ENCODE peak calls at places on chromosomes 4 and X, in four cellular contexts. K is colonic mucosa, P is GM10248, M is fibroblast of mammary gland. Y is an unnamed sample.

GRCh38 chr4:108796173-108796572 is 33.3 kb upstream of the ETNPPL start:
- DNase-seq in K (no peak), P (no peak), M (no peak), Y (no peak)

GRCh38 chrX:13077168-13077567 is 32.7 kb upstream of the FAM9C start:
- DNase-seq in K (no peak), P (no peak), M (peak), Y (no peak)

GRCh38 chrX:125132274-125132673 is 187.4 kb upstream of the TEX13C start:
- DNase-seq in K (no peak), P (peak), M (peak), Y (no peak)

GRCh38 chrX:153600032-153600373 is 1.1 kb upstream of the CCNQ start:
- DNase-seq in K (no peak), P (no peak), M (no peak), Y (peak)

GRCh38 chr4:142656178-142656577 is 189.9 kb downstream of the INPP4B start:
- DNase-seq in K (no peak), P (no peak), M (peak), Y (peak)

GRCh38 chrX:16725067-16725466 is 5.7 kb downstream of the SYAP1 start:
- DNase-seq in K (no peak), P (no peak), M (no peak), Y (no peak)

GRCh38 chrX:74242050-74242449 is 61.9 kb upstream of the ZCCHC13 start:
- DNase-seq in K (no peak), P (no peak), M (peak), Y (no peak)

GRCh38 chr4:47287735-47288134 is 175.8 kb downstream of the COMMD8 start:
- DNase-seq in K (no peak), P (peak), M (peak), Y (peak)

GRCh38 chr4:168484626-168485025 is 4.3 kb upstream of the DDX60L start:
- DNase-seq in K (no peak), P (no peak), M (peak), Y (no peak)

GRCh38 chrX:106959897-106960296 is 39.7 kb downstream of the CLDN2 start:
- DNase-seq in K (no peak), P (no peak), M (peak), Y (peak)

GRCh38 chr4:15653430-15653829 is 1.7 kb downstream of the FBXL5 start:
- DNase-seq in K (no peak), P (no peak), M (no peak), Y (no peak)

GRCh38 chrX:140762061-140762460 is 52.5 kb downstream of the LINC00632 start:
- DNase-seq in K (peak), P (peak), M (peak), Y (peak)

GRCh38 chrX:56281789-56282188 is 49.6 kb downstream of the KLF8 start:
- DNase-seq in K (no peak), P (no peak), M (peak), Y (peak)

GRCh38 chr4:12679217-12679616 is 804.9 kb downstream of the RAB28 start:
- DNase-seq in K (no peak), P (peak), M (peak), Y (peak)

GRCh38 chrX:118976599-118977340 is 2.4 kb downstream of the LONRF3 start:
- DNase-seq in K (peak), P (no peak), M (no peak), Y (no peak)

GRCh38 chrX:153744210-153745066 is 19.6 kb upstream of the PLXNB3 start:
- DNase-seq in K (peak), P (no peak), M (no peak), Y (no peak)

GRCh38 chr4:1353186-1354055 is 6.4 kb downstream of the UVSSA start:
- DNase-seq in K (no peak), P (no peak), M (no peak), Y (no peak)

GRCh38 chr4:98448923-98449322 is 187.7 kb downstream of the RAP1GDS1 start:
- DNase-seq in K (no peak), P (no peak), M (no peak), Y (peak)

GRCh38 chr4:99885063-99885664 is 9.1 kb downstream of the LAMTOR3 start:
- DNase-seq in K (no peak), P (peak), M (peak), Y (peak)

GRCh38 chrX:10108288-10108687 is 48.5 kb upstream of the CLCN4 start:
- DNase-seq in K (no peak), P (no peak), M (no peak), Y (no peak)

GRCh38 chr4:182847543-182847942 is 69.6 kb downstream of the DCTD start:
- DNase-seq in K (no peak), P (no peak), M (no peak), Y (peak)

GRCh38 chrX:69163936-69164741 is 1.1 kb downstream of the PJA1 start:
- DNase-seq in K (peak), P (peak), M (no peak), Y (no peak)

GRCh38 chr4:40750461-40751258 is 905 bp downstream of the NSUN7 start:
- DNase-seq in K (peak), P (no peak), M (no peak), Y (peak)

GRCh38 chr4:48831532-48832015 is 686 bp downstream of the OCIAD1 start:
- DNase-seq in K (no peak), P (no peak), M (peak), Y (no peak)

GRCh38 chr4:41258783-41259182 is 2.1 kb downstream of the UCHL1 start:
- DNase-seq in K (no peak), P (no peak), M (peak), Y (peak)

GRCh38 chr4:40576651-40577480 is 52.8 kb downstream of the RBM47 start:
- DNase-seq in K (peak), P (peak), M (peak), Y (peak)

GRCh38 chrX:69096963-69097362 is 68.3 kb downstream of the PJA1 start:
- DNase-seq in K (no peak), P (no peak), M (no peak), Y (no peak)

GRCh38 chrX:53357799-53358530 is 64.5 kb downstream of the SMC1A start:
- DNase-seq in K (no peak), P (no peak), M (peak), Y (no peak)

GRCh38 chr4:112855058-112855457 is 194.4 kb upstream of the ANK2 start:
- DNase-seq in K (no peak), P (no peak), M (no peak), Y (no peak)

GRCh38 chr4:125322363-125322730 is 7.6 kb downstream of the FAT4 start:
- DNase-seq in K (no peak), P (no peak), M (peak), Y (no peak)

GRCh38 chr4:177051473-177052060 is 258.1 kb upstream of the NEIL3 start:
- DNase-seq in K (peak), P (peak), M (peak), Y (peak)
- TF ChIP-seq CTCF in K (peak), P (peak), M (peak), Y (peak)

GRCh38 chr4:53313510-53313909 is 52.4 kb downstream of the SCFD2 start:
- DNase-seq in K (no peak), P (no peak), M (peak), Y (peak)
- TF ChIP-seq CTCF in K (no peak), P (no peak), M (no peak), Y (peak)

GRCh38 chr4:80072607-80073361 is at the start of gene ANTXR2:
- DNase-seq in K (peak), P (peak), M (peak), Y (peak)
- TF ChIP-seq CTCF in K (no peak), P (no peak), M (no peak), Y (peak)

DNA sequence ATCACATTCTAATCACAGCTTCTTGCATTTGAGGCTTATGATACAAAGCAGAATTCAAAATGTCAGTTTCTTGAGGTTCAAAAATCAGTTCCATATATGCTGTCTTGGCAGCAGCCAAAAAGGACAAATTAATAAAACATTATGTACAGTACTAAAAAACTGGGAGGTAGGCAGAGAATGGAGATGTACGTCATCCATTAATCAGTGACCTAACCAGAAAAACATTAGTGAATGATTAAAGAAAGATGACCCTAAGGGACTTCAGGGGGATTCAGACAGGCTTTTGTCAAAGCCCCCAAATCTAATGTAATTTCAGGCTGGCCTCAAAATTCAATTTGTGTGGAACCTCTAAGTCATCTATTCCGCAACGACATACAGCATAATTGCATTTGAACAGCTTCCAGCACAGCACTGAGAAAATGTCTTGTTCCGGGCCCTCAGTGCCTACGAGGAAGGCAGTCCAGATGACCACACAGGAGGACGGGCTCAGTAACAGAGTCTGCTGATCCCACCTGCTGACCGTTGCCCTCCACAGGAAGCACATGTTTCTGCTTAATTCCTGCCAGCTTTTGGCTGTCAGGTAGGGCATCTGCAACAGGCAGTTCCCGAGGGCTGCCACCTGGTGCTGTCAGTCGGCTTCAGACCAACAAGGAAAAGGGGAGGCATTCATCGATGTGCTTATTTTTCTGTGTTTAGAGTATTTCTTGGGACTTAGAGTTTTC is 83.8 kb upstream of the HHIP start:
- DNase-seq in K (no peak), P (no peak), M (peak), Y (peak)
- TF ChIP-seq CTCF in K (no peak), P (no peak), M (no peak), Y (no peak)

DNA sequence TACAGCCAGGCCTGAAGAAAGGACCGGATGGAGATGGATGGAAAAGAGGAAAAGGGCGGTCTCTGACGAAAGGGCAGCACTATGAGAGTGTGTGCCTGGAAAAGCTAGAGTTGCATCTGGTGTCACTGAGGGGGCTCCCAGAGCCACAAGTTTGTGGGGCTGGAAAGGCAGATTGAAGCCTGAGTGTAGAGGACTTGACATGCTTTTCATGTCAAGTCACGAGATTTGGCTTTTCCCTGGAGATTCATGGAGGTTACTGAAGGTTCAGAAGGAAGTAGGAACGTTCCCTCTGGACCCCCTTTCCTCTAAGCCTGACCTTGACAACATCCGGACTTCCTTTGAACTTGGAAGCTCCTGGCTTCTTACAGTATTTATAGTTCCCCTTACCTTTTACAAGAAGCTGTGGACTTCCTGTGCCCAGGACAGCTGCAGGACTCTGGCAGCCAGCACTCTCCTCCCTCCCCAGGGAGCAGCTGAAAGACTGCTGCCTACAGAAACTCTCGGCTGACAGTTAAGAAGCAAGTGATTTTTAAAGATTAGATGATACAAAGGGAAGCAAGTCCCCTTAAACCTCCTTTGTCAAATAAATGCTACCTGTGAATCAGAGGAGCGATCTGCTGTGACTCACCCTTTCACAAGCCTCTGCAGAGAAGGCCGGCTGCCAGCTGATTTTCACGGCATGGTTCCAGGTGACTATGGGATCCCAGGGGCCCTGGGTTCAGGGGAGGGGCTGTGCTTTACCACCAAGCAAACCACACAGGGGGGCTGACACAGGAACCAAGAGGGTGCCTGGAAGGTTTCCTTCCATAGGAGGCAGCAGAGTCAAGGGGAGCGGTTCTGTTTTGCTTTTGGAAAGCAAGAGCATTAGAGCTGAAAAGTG is 72.9 kb upstream of the STIM2 start:
- DNase-seq in K (peak), P (no peak), M (peak), Y (peak)
- TF ChIP-seq CTCF in K (peak), P (peak), M (peak), Y (peak)

DNA sequence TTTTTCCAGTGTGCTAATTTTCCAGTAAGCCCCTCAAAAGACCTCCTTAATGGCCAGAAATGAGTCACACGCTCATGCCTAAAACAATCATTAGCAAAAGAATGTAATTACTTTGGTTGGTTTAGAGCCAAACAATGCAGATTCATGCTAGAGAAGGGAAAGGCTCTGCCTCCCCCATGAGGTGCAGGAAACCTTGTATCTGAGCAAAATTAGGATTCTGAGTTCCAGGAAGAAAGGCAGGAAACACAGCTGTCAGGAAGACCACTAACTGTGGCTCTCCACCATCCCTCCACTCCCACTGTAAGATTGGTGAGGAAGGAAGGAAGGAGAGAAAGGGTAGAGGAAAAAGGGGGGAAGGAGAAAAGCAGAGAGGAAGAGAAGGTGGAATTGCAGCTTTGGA is 104.9 kb upstream of the DHX15 start:
- DNase-seq in K (no peak), P (no peak), M (no peak), Y (no peak)
- TF ChIP-seq CTCF in K (no peak), P (no peak), M (no peak), Y (no peak)

DNA sequence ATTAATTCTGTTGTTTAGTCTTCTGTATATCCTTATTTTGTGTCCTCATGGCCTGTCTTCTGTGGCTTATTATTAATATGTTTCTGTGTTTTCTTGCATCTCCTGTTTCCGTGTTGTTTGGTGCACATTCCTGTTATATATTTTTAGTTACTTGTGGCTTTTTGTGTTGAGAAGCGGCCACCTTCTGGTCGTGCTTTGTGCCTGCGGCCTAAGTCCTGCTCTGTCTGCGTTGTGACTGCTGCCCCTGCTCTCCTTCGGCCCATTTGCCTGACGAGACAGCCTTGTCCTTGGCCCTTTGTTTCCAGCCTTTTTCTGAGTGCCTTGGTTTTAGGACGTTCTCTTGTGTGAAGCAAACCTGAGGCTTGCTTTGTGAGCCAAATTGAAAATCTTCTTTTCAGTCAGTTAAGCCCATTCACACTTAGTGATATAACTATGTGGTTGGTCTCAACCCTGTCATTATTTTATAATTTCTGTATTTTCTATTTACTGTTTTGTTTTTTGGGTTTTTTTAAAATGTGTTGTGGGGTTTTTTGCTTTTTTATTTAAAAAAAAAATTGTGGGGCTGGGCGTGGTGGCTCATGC is 43.8 kb downstream of the TNIP2 start:
- DNase-seq in K (no peak), P (no peak), M (peak), Y (peak)
- TF ChIP-seq CTCF in K (no peak), P (no peak), M (peak), Y (peak)

DNA sequence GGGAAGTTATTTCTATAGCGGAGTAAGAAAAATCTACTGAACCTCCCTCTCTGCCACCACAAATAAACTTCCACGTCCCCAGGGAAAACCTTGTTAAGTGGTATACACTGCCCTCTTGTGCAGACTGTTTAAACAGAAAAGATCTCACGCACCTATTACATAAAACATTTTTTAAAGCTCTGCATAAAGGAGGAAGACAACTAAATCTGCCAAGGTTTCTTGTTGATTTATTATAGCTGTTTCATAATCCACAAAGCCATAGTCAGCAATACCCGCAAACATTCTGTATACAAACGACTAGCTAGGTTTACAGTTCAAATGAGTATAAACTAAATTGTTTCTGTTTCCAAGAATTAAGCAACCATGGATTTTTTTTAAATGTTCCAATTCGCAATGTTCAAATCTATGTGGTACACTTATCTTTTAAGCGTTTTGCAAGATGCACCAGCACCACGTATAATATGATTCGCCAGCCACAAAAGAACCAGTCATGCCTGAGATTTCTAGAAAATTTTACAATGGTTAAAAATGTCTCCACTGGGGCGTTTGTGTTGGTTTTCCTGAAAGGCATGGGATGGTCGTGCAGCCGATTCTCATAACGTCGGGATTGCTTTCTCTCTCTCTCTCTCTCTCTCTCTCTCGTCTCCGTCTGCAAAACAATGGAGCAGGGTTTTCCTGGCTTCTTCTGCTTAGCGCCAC is 164.6 kb downstream of the PRKX start:
- DNase-seq in K (no peak), P (no peak), M (peak), Y (peak)
- TF ChIP-seq CTCF in K (no peak), P (no peak), M (peak), Y (peak)

GRCh38 chrX:100895365-100896075 is 21.4 kb upstream of the NOX1 start:
- DNase-seq in K (no peak), P (peak), M (peak), Y (peak)
- TF ChIP-seq CTCF in K (peak), P (peak), M (peak), Y (peak)

DNA sequence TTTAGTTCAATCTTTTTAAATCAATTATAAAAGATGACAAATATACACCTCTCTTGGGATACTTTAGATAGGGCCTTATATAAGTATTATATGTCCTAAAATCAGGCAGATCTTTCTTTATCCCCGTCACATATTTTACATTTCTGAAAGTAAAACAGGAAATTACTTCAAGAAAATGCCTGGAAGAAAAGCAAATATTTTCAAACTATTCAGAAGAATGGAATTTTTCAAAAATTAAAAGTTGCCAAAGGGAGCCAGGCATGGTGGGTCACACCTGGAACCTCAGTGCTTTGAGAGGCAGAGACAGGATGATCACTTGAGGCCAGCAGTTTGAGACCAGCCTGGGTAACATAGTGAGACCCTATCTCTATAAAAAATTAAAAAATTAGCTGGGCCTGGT is 34.4 kb downstream of the MGARP start:
- DNase-seq in K (no peak), P (no peak), M (no peak), Y (peak)
- TF ChIP-seq CTCF in K (no peak), P (no peak), M (no peak), Y (no peak)